ENCODE peak calls at places on chromosomes 7 and 10, in ten cellular contexts. One of them, this sample, is unnamed. For H3K36me3, the result is how much of the 10 kb centered on the place peaks cover.

GRCh38 chr10:13743101-13743693 is 156.4 kb downstream of the PRPF18 start:
- DNase-seq in heart right ventricle: no peak
- DNase-seq in fibroblast of lung: peak
- DNase-seq in astrocyte: no peak
- DNase-seq in transverse colon: no peak
- DNase-seq in right lobe of liver: no peak
- DNase-seq in body of pancreas: no peak
- DNase-seq in sigmoid colon: peak
- DNase-seq in IMR-90: peak
- DNase-seq in thyroid gland: no peak
- DNase-seq in this sample: peak

GRCh38 chr7:390761-391410 is 100.9 kb downstream of the FOXL3 start:
- DNase-seq in astrocyte: no peak
- DNase-seq in IMR-90: no peak
- DNase-seq in heart right ventricle: no peak
- DNase-seq in fibroblast of lung: no peak
- DNase-seq in right lobe of liver: peak
- DNase-seq in body of pancreas: peak
- DNase-seq in thyroid gland: no peak
- DNase-seq in sigmoid colon: no peak
- DNase-seq in transverse colon: no peak
- DNase-seq in this sample: peak

GRCh38 chr7:6375346-6376101 is 72.2 kb downstream of the DAGLB start:
- DNase-seq in fibroblast of lung: peak
- DNase-seq in transverse colon: no peak
- DNase-seq in thyroid gland: no peak
- DNase-seq in body of pancreas: no peak
- DNase-seq in right lobe of liver: no peak
- DNase-seq in IMR-90: peak
- DNase-seq in sigmoid colon: no peak
- DNase-seq in heart right ventricle: no peak
- DNase-seq in astrocyte: peak
- DNase-seq in this sample: no peak

GRCh38 chr10:127343831-127344230 is 147.4 kb upstream of the INSYN2A start:
- DNase-seq in transverse colon: no peak
- DNase-seq in astrocyte: no peak
- DNase-seq in heart right ventricle: no peak
- DNase-seq in thyroid gland: no peak
- DNase-seq in body of pancreas: no peak
- DNase-seq in right lobe of liver: no peak
- DNase-seq in sigmoid colon: no peak
- DNase-seq in IMR-90: no peak
- DNase-seq in fibroblast of lung: no peak
- DNase-seq in this sample: no peak

GRCh38 chr10:98289802-98290209 is 21.8 kb upstream of the LOXL4 start:
- DNase-seq in IMR-90: no peak
- DNase-seq in fibroblast of lung: no peak
- DNase-seq in transverse colon: no peak
- DNase-seq in body of pancreas: no peak
- DNase-seq in thyroid gland: no peak
- DNase-seq in sigmoid colon: no peak
- DNase-seq in heart right ventricle: no peak
- DNase-seq in right lobe of liver: no peak
- DNase-seq in astrocyte: no peak
- DNase-seq in this sample: no peak

GRCh38 chr7:72538856-72539255 is 126.7 kb upstream of the CALN1 start:
- DNase-seq in fibroblast of lung: no peak
- DNase-seq in transverse colon: no peak
- DNase-seq in heart right ventricle: no peak
- DNase-seq in thyroid gland: no peak
- DNase-seq in IMR-90: no peak
- DNase-seq in body of pancreas: no peak
- DNase-seq in right lobe of liver: no peak
- DNase-seq in sigmoid colon: no peak
- DNase-seq in astrocyte: no peak
- DNase-seq in this sample: no peak

GRCh38 chr7:89731751-89732150 is 422.5 kb upstream of the STEAP1 start:
- DNase-seq in heart right ventricle: no peak
- DNase-seq in IMR-90: no peak
- DNase-seq in sigmoid colon: no peak
- DNase-seq in thyroid gland: peak
- DNase-seq in astrocyte: no peak
- DNase-seq in fibroblast of lung: no peak
- DNase-seq in body of pancreas: no peak
- DNase-seq in transverse colon: no peak
- DNase-seq in right lobe of liver: no peak
- DNase-seq in this sample: no peak

GRCh38 chr7:116087984-116088383 is 57.4 kb upstream of the TFEC start:
- DNase-seq in IMR-90: no peak
- DNase-seq in heart right ventricle: no peak
- DNase-seq in astrocyte: no peak
- DNase-seq in fibroblast of lung: no peak
- DNase-seq in right lobe of liver: no peak
- DNase-seq in sigmoid colon: no peak
- DNase-seq in thyroid gland: no peak
- DNase-seq in body of pancreas: no peak
- DNase-seq in transverse colon: no peak
- DNase-seq in this sample: no peak

GRCh38 chr7:5143935-5144903 is 45.8 kb upstream of the WIPI2 start:
- DNase-seq in thyroid gland: no peak
- DNase-seq in fibroblast of lung: no peak
- DNase-seq in body of pancreas: no peak
- DNase-seq in astrocyte: peak
- DNase-seq in sigmoid colon: no peak
- DNase-seq in right lobe of liver: peak
- DNase-seq in IMR-90: peak
- DNase-seq in heart right ventricle: no peak
- DNase-seq in transverse colon: peak
- DNase-seq in this sample: no peak

GRCh38 chr10:68992721-68993440 is 4.3 kb downstream of the KIFBP start:
- DNase-seq in sigmoid colon: peak
- DNase-seq in IMR-90: peak
- DNase-seq in transverse colon: peak
- DNase-seq in fibroblast of lung: peak
- DNase-seq in astrocyte: peak
- DNase-seq in heart right ventricle: peak
- DNase-seq in thyroid gland: peak
- DNase-seq in body of pancreas: peak
- DNase-seq in right lobe of liver: no peak
- DNase-seq in this sample: peak

GRCh38 chr7:131107343-131108211 is 220.1 kb upstream of the MKLN1 start:
- DNase-seq in IMR-90: peak
- DNase-seq in right lobe of liver: peak
- DNase-seq in fibroblast of lung: peak
- DNase-seq in thyroid gland: peak
- DNase-seq in astrocyte: peak
- DNase-seq in sigmoid colon: peak
- DNase-seq in body of pancreas: peak
- DNase-seq in heart right ventricle: peak
- DNase-seq in transverse colon: peak
- DNase-seq in this sample: peak

GRCh38 chr7:80876894-80877414 is 41.9 kb downstream of the SEMA3C start:
- DNase-seq in thyroid gland: no peak
- DNase-seq in IMR-90: peak
- DNase-seq in heart right ventricle: no peak
- DNase-seq in astrocyte: peak
- DNase-seq in right lobe of liver: no peak
- DNase-seq in sigmoid colon: no peak
- DNase-seq in fibroblast of lung: peak
- DNase-seq in body of pancreas: no peak
- DNase-seq in transverse colon: peak
- DNase-seq in this sample: no peak

GRCh38 chr10:86523348-86523747 is 1.8 kb upstream of the WAPL start:
- DNase-seq in fibroblast of lung: no peak
- DNase-seq in sigmoid colon: no peak
- DNase-seq in right lobe of liver: no peak
- DNase-seq in heart right ventricle: no peak
- DNase-seq in body of pancreas: no peak
- DNase-seq in transverse colon: no peak
- DNase-seq in thyroid gland: peak
- DNase-seq in astrocyte: no peak
- DNase-seq in IMR-90: peak
- DNase-seq in this sample: no peak
- H3K27ac ChIP-seq in fibroblast of lung: no peak
- H3K27ac ChIP-seq in sigmoid colon: no peak
- H3K27ac ChIP-seq in right lobe of liver: no peak
- H3K27ac ChIP-seq in heart right ventricle: no peak
- H3K27ac ChIP-seq in body of pancreas: no peak
- H3K27ac ChIP-seq in transverse colon: no peak
- H3K27ac ChIP-seq in thyroid gland: peak
- H3K27ac ChIP-seq in astrocyte: no peak
- H3K27ac ChIP-seq in IMR-90: no peak
- H3K27ac ChIP-seq in this sample: no peak

DNA sequence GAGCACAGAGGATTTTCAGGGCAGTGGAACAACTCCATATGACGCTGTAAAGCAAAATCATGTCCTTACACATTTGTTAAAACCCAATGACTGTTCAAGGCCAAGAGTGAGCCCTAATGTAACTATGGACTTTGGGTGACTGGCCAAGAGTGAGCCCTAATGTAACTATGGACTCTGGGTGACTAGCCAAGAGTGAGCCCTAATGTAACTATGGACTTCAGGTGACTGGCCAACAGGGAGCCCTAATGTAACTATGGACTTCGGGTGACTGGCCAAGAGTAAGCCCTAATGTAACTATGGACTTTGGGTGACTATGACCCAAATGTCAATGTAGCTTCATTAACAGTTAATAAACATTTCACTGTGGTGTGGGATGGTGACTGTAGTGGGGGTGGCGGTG is 51.9 kb downstream of the PAXIP1 start:
- DNase-seq in transverse colon: no peak
- DNase-seq in IMR-90: no peak
- DNase-seq in thyroid gland: no peak
- DNase-seq in fibroblast of lung: no peak
- DNase-seq in astrocyte: no peak
- DNase-seq in heart right ventricle: no peak
- DNase-seq in sigmoid colon: no peak
- DNase-seq in body of pancreas: no peak
- DNase-seq in right lobe of liver: no peak
- DNase-seq in this sample: no peak
- H3K36me3 ChIP-seq in transverse colon: under half
- H3K36me3 ChIP-seq in IMR-90: under half
- H3K36me3 ChIP-seq in thyroid gland: under half
- H3K36me3 ChIP-seq in fibroblast of lung: under half
- H3K36me3 ChIP-seq in astrocyte: under half
- H3K36me3 ChIP-seq in heart right ventricle: half or more
- H3K36me3 ChIP-seq in sigmoid colon: half or more
- H3K36me3 ChIP-seq in body of pancreas: under half
- H3K36me3 ChIP-seq in right lobe of liver: under half
- H3K36me3 ChIP-seq in this sample: under half

GRCh38 chr7:44762726-44763522 is 14.3 kb downstream of the ZMIZ2 start:
- DNase-seq in thyroid gland: no peak
- DNase-seq in body of pancreas: no peak
- DNase-seq in astrocyte: no peak
- DNase-seq in fibroblast of lung: no peak
- DNase-seq in right lobe of liver: no peak
- DNase-seq in transverse colon: no peak
- DNase-seq in sigmoid colon: no peak
- DNase-seq in heart right ventricle: no peak
- DNase-seq in IMR-90: no peak
- DNase-seq in this sample: no peak

GRCh38 chr7:44766416-44766801 is 17.8 kb downstream of the ZMIZ2 start:
- DNase-seq in body of pancreas: no peak
- DNase-seq in astrocyte: no peak
- DNase-seq in thyroid gland: no peak
- DNase-seq in transverse colon: no peak
- DNase-seq in heart right ventricle: no peak
- DNase-seq in right lobe of liver: no peak
- DNase-seq in sigmoid colon: no peak
- DNase-seq in IMR-90: no peak
- DNase-seq in fibroblast of lung: no peak
- DNase-seq in this sample: no peak

GRCh38 chr7:44765579-44766415 is 17.1 kb downstream of the ZMIZ2 start:
- DNase-seq in fibroblast of lung: no peak
- DNase-seq in transverse colon: no peak
- DNase-seq in heart right ventricle: no peak
- DNase-seq in astrocyte: no peak
- DNase-seq in IMR-90: no peak
- DNase-seq in body of pancreas: no peak
- DNase-seq in thyroid gland: no peak
- DNase-seq in right lobe of liver: no peak
- DNase-seq in sigmoid colon: no peak
- DNase-seq in this sample: no peak

GRCh38 chr7:44764081-44764480 is 15.4 kb downstream of the ZMIZ2 start:
- DNase-seq in heart right ventricle: no peak
- DNase-seq in sigmoid colon: no peak
- DNase-seq in astrocyte: no peak
- DNase-seq in thyroid gland: no peak
- DNase-seq in right lobe of liver: no peak
- DNase-seq in transverse colon: no peak
- DNase-seq in body of pancreas: no peak
- DNase-seq in IMR-90: no peak
- DNase-seq in fibroblast of lung: no peak
- DNase-seq in this sample: no peak

DNA sequence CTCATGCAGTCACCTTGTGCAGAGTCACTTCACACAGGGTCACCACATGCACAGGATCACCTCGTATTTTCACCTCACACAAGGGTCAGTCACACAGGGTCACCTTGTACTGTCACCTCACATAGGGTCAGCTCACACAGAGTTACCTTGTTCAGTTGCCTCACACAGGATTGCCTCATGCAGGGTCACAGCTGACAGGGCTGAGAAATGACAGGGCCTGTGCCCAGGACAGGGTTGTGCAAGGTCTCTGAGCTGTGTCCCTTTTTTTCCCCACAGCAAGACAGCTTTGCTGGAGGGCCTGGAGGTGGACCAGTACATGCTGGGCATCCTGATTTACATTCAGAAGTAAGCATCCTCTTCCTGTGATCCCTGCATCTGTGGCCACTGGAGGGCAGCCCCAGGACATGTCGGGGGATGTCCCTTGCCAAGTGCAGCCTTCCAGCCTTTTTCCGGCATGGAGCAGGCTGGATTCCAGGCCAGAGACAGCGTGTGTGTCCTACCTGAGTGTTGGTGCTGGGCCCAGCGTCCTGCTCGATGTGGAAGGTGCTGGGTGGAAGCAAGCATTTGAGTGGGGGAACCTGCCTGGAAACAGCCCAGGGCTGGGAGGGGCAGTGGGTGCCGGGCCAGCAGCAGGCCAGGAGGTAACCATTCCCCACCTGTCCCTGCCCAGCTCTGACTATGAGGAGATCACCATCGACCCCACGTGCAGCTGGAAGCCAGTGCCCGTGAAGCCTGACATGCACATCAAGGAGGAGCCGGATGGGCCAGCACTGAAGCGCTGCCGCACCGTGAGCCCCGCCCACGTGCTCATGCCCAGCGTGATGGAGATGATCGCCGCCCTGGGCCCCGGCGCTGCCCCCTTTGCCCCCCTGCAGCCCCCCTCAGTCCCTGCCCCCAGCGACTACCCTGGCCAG is 16.3 kb downstream of the ZMIZ2 start:
- DNase-seq in astrocyte: no peak
- DNase-seq in sigmoid colon: no peak
- DNase-seq in body of pancreas: no peak
- DNase-seq in transverse colon: no peak
- DNase-seq in thyroid gland: no peak
- DNase-seq in right lobe of liver: peak
- DNase-seq in heart right ventricle: no peak
- DNase-seq in fibroblast of lung: no peak
- DNase-seq in IMR-90: no peak
- DNase-seq in this sample: no peak
- H3K27ac ChIP-seq in astrocyte: no peak
- H3K27ac ChIP-seq in sigmoid colon: no peak
- H3K27ac ChIP-seq in body of pancreas: no peak
- H3K27ac ChIP-seq in transverse colon: no peak
- H3K27ac ChIP-seq in thyroid gland: no peak
- H3K27ac ChIP-seq in right lobe of liver: peak
- H3K27ac ChIP-seq in heart right ventricle: no peak
- H3K27ac ChIP-seq in fibroblast of lung: no peak
- H3K27ac ChIP-seq in IMR-90: no peak
- H3K27ac ChIP-seq in this sample: no peak

GRCh38 chr7:140025241-140025640 is 37.5 kb downstream of the PARP12 start:
- DNase-seq in heart right ventricle: no peak
- DNase-seq in fibroblast of lung: no peak
- DNase-seq in sigmoid colon: no peak
- DNase-seq in transverse colon: no peak
- DNase-seq in astrocyte: no peak
- DNase-seq in body of pancreas: no peak
- DNase-seq in IMR-90: no peak
- DNase-seq in right lobe of liver: no peak
- DNase-seq in thyroid gland: no peak
- DNase-seq in this sample: no peak
- H3K36me3 ChIP-seq in heart right ventricle: half or more
- H3K36me3 ChIP-seq in fibroblast of lung: under half
- H3K36me3 ChIP-seq in sigmoid colon: half or more
- H3K36me3 ChIP-seq in transverse colon: under half
- H3K36me3 ChIP-seq in astrocyte: under half
- H3K36me3 ChIP-seq in body of pancreas: under half
- H3K36me3 ChIP-seq in IMR-90: under half
- H3K36me3 ChIP-seq in right lobe of liver: under half
- H3K36me3 ChIP-seq in thyroid gland: under half
- H3K36me3 ChIP-seq in this sample: under half

This sample was measured in tibial artery.